ENCODE peak calls at places on chromosomes 1 and 21, in four cellular contexts. P is fibroblast of pulmonary artery, B is IMR-90, O is hepatocyte. I is an unnamed sample.

GRCh38 chr1:62716397-62716796 is 28.2 kb upstream of the DOCK7 start:
- DNase-seq in B (no peak), P (peak), O (no peak), I (no peak)

GRCh38 chr1:221292652-221293051 is 413.4 kb downstream of the HLX start:
- DNase-seq in B (no peak), P (no peak), O (no peak), I (no peak)

GRCh38 chr1:61070054-61070453 is 12.3 kb upstream of the NFIA start:
- DNase-seq in O (no peak), B (no peak), P (no peak), I (no peak)

GRCh38 chr1:234250747-234251146 is 122.5 kb upstream of the COA6 start:
- DNase-seq in O (no peak), P (no peak), B (no peak), I (no peak)

GRCh38 chr1:201119206-201119814 is 7.1 kb upstream of the CACNA1S start:
- DNase-seq in B (peak), P (peak), O (peak), I (no peak)

GRCh38 chr21:29181799-29182470 is 51.5 kb downstream of the MAP3K7CL start:
- DNase-seq in O (peak), P (peak), B (peak), I (peak)

GRCh38 chr1:207998691-207999090 is 87.8 kb upstream of the CD34 start:
- DNase-seq in B (no peak), P (no peak), O (no peak), I (no peak)

GRCh38 chr1:229645296-229646050 is 19.4 kb downstream of the URB2 start:
- DNase-seq in B (no peak), O (no peak), P (no peak), I (no peak)

GRCh38 chr1:3645666-3646355 is 4.1 kb downstream of the WRAP73 start:
- DNase-seq in O (no peak), P (no peak), B (no peak), I (no peak)

GRCh38 chr1:54980528-54981241 is at the start of gene TMEM61:
- DNase-seq in O (peak), B (no peak), P (no peak), I (no peak)

GRCh38 chr1:227910506-227910905 is 37.2 kb downstream of the WNT9A start:
- DNase-seq in B (no peak), O (no peak), P (no peak), I (no peak)

GRCh38 chr1:120179420-120180348 is 3.4 kb upstream of the SEC22B start:
- DNase-seq in P (peak), O (peak), B (peak), I (peak)

GRCh38 chr1:83508485-83509151 is 490.3 kb downstream of the TTLL7 start:
- DNase-seq in P (peak), O (peak), B (peak), I (no peak)
- H3K4me3 ChIP-seq in P (no peak), O (no peak), B (no peak), I (no peak)

DNA sequence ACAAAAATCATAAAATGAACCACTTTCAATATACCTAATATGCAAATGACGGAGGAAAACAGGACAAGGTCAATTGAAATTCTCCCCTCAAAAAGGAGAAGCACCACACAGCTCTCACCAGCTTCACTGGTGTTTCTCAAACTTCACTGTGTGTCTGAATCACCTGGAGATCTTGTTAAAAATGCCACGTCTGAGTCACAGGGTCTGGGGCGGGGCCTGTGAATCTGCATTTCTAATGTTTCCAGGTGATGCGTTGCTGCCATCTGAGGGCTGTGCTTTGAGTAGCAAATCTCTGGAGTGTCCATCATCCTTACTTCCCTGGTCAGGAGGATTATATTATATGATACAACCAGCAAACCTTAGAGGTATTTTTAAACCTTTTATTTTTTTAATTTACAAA is 9.0 kb downstream of the CLDN19 start:
- DNase-seq in P (no peak), O (no peak), B (no peak), I (peak)
- TF ChIP-seq CTCF in P (no peak), O (peak), B (no peak), I (peak)

GRCh38 chr1:10916991-10917390 is 95.5 kb upstream of the TARDBP start:
- DNase-seq in P (no peak), O (no peak), B (no peak), I (no peak)
- H3K4me3 ChIP-seq in P (no peak), O (no peak), B (no peak), I (no peak)

DNA sequence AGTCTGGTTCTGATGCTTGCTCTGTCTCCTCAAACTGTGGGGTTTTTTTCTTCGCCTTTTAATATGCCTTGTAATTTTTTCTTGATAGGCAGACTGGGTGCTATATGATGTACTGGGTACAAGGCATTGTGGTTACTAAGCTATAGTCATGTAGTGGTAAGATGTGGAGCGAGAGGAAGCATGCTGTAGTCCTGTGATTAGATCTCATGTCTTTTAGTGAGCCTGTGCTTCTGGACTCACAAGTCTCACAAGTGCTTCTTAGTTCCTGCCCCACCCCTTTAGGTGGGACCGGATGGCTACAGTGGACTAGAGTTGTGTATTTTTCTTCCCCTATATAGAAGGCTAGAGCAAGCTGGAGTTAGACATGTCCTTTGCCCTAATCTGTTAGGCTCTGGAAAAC is 178.7 kb downstream of the DNM3 start:
- DNase-seq in O (no peak), B (no peak), P (no peak), I (no peak)
- TF ChIP-seq CTCF in O (no peak), B (no peak), P (no peak), I (no peak)

GRCh38 chr1:100035214-100035613 is 65.4 kb downstream of the SLC35A3 start:
- DNase-seq in P (no peak), O (no peak), B (no peak), I (no peak)
- H3K4me3 ChIP-seq in P (no peak), O (no peak), B (no peak), I (no peak)

GRCh38 chr1:6093611-6094010 is 47.9 kb downstream of the KCNAB2 start:
- DNase-seq in B (no peak), P (no peak), O (no peak), I (no peak)
- TF ChIP-seq CTCF in B (no peak), P (no peak), O (no peak), I (no peak)